ENCODE peak calls at places on chromosomes 12 and 14, in six cellular contexts. T is left ventricle myocardium superior, G is activated B cell treated with CpG ODN at 0.5 μM for 24 hours, P is posterior cingulate gyrus, Q is NCI-H510A treated with DMSO at 0.1 percent for 48 hours, J is RPMI7951. K is an unnamed sample.

GRCh38 chr12:113077859-113078256 is 21.3 kb downstream of the DTX1 start:
- DNase-seq in Q (no peak), G (no peak), J (no peak), T (no peak), P (no peak), K (no peak)

GRCh38 chr12:132147423-132148367 is 3.4 kb downstream of the NOC4L start:
- DNase-seq in J (no peak), G (peak), T (peak), Q (no peak), P (no peak), K (no peak)

GRCh38 chr12:111201036-111201435 is 167.9 kb downstream of the PHETA1 start:
- DNase-seq in T (no peak), Q (no peak), J (no peak), G (no peak), P (no peak), K (no peak)

GRCh38 chr12:43284441-43284840 is 267.6 kb downstream of the ADAMTS20 start:
- DNase-seq in J (no peak), G (no peak), Q (no peak), P (no peak), T (no peak), K (no peak)

GRCh38 chr12:13959131-13959734 is 22.2 kb downstream of the GRIN2B start:
- DNase-seq in Q (no peak), P (no peak), J (no peak), T (peak), G (no peak), K (peak)

GRCh38 chr12:52436828-52437474 is 2.8 kb upstream of the KRT75 start:
- DNase-seq in P (no peak), T (no peak), G (no peak), Q (no peak), J (no peak), K (no peak)

GRCh38 chr12:110109037-110109836 is 14.9 kb upstream of the IFT81 start:
- DNase-seq in T (peak), Q (no peak), P (no peak), G (no peak), J (peak), K (no peak)

GRCh38 chr12:12376636-12377448 is 20.0 kb downstream of the BORCS5 start:
- DNase-seq in J (peak), G (no peak), T (no peak), Q (peak), P (no peak), K (peak)

GRCh38 chr12:119802472-119802871 is 74.6 kb downstream of the CIT start:
- DNase-seq in J (no peak), G (no peak), P (peak), Q (no peak), T (peak), K (no peak)

GRCh38 chr12:96501908-96502307 is 12.5 kb downstream of the CFAP54 start:
- DNase-seq in G (no peak), P (no peak), T (no peak), Q (no peak), J (no peak), K (no peak)

GRCh38 chr12:108772247-108772646 is 40.9 kb upstream of the CORO1C start:
- DNase-seq in T (peak), J (no peak), Q (no peak), P (no peak), G (no peak), K (peak)

GRCh38 chr12:66164349-66164821 is 5.4 kb downstream of the TMBIM4 start:
- DNase-seq in J (no peak), Q (no peak), T (no peak), P (no peak), G (no peak), K (no peak)

GRCh38 chr12:16884056-16884455 is 278.1 kb upstream of the LMO3 start:
- DNase-seq in P (no peak), T (no peak), G (no peak), Q (no peak), J (no peak), K (no peak)

GRCh38 chr14:89022274-89022673 is 197.8 kb downstream of the TTC8 start:
- DNase-seq in P (no peak), Q (no peak), T (no peak), J (no peak), G (no peak), K (no peak)

GRCh38 chr14:105159344-105159743 is 9.2 kb downstream of the JAG2 start:
- DNase-seq in Q (no peak), J (no peak), T (no peak), P (no peak), G (no peak), K (no peak)

GRCh38 chr12:86170051-86170450 is 86.1 kb downstream of the MGAT4C start:
- DNase-seq in T (no peak), Q (no peak), P (no peak), J (no peak), G (no peak), K (no peak)

GRCh38 chr12:120920178-120920577 is 16.0 kb upstream of the SPPL3 start:
- DNase-seq in Q (no peak), T (no peak), J (no peak), P (no peak), G (no peak), K (no peak)

GRCh38 chr12:42730286-42730685 is 140.7 kb upstream of the PRICKLE1 start:
- DNase-seq in G (no peak), J (peak), Q (no peak), P (no peak), T (no peak), K (no peak)

GRCh38 chr12:51238510-51239334 is at the start of gene DAZAP2:
- DNase-seq in G (peak), P (peak), Q (peak), J (peak), T (peak), K (peak)

GRCh38 chr12:96489392-96490056 is at the start of gene CFAP54:
- DNase-seq in P (peak), T (peak), G (peak), Q (peak), J (peak), K (peak)